ENCODE peak calls at places on chromosomes 2 and 18, in seven cellular contexts. One of them, this sample, is unnamed.

GRCh38 chr2:42118759-42119569 is 50.2 kb upstream of the EML4 start:
- DNase-seq in spleen: no peak
- DNase-seq in HCT116: no peak
- DNase-seq in endothelial cell of umbilical vein: peak
- DNase-seq in gastrocnemius medialis: no peak
- DNase-seq in GM12878: no peak
- DNase-seq in stomach: no peak
- DNase-seq in this sample: no peak

GRCh38 chr2:20465716-20466391 is 19.0 kb downstream of the RHOB start:
- DNase-seq in gastrocnemius medialis: peak
- DNase-seq in endothelial cell of umbilical vein: no peak
- DNase-seq in spleen: peak
- DNase-seq in GM12878: no peak
- DNase-seq in stomach: peak
- DNase-seq in HCT116: no peak
- DNase-seq in this sample: no peak

GRCh38 chr2:16068233-16068940 is 128.0 kb downstream of the MYCN start:
- DNase-seq in stomach: no peak
- DNase-seq in HCT116: no peak
- DNase-seq in spleen: no peak
- DNase-seq in GM12878: no peak
- DNase-seq in endothelial cell of umbilical vein: no peak
- DNase-seq in gastrocnemius medialis: no peak
- DNase-seq in this sample: no peak

GRCh38 chr2:102606353-102606752 is 13.0 kb upstream of the SLC9A2 start:
- DNase-seq in stomach: no peak
- DNase-seq in spleen: no peak
- DNase-seq in GM12878: no peak
- DNase-seq in HCT116: no peak
- DNase-seq in endothelial cell of umbilical vein: no peak
- DNase-seq in gastrocnemius medialis: peak
- DNase-seq in this sample: no peak

GRCh38 chr2:79585701-79586428 is 73.0 kb downstream of the CTNNA2 start:
- DNase-seq in gastrocnemius medialis: no peak
- DNase-seq in GM12878: no peak
- DNase-seq in stomach: no peak
- DNase-seq in endothelial cell of umbilical vein: no peak
- DNase-seq in spleen: no peak
- DNase-seq in HCT116: no peak
- DNase-seq in this sample: no peak

GRCh38 chr2:26691881-26692813 is at the start of gene KCNK3:
- DNase-seq in spleen: no peak
- DNase-seq in GM12878: no peak
- DNase-seq in endothelial cell of umbilical vein: peak
- DNase-seq in stomach: peak
- DNase-seq in gastrocnemius medialis: no peak
- DNase-seq in HCT116: no peak
- DNase-seq in this sample: peak

GRCh38 chr2:157840568-157841156 is 35.5 kb downstream of the ACVR1 start:
- DNase-seq in HCT116: no peak
- DNase-seq in stomach: peak
- DNase-seq in endothelial cell of umbilical vein: peak
- DNase-seq in gastrocnemius medialis: peak
- DNase-seq in spleen: no peak
- DNase-seq in GM12878: no peak
- DNase-seq in this sample: peak

GRCh38 chr2:70367722-70368323 is 66.0 kb upstream of the FAM136A start:
- DNase-seq in endothelial cell of umbilical vein: no peak
- DNase-seq in stomach: no peak
- DNase-seq in GM12878: no peak
- DNase-seq in HCT116: peak
- DNase-seq in gastrocnemius medialis: no peak
- DNase-seq in spleen: no peak
- DNase-seq in this sample: no peak

GRCh38 chr18:68662779-68663178 is 52.1 kb downstream of the TMX3 start:
- DNase-seq in gastrocnemius medialis: no peak
- DNase-seq in endothelial cell of umbilical vein: no peak
- DNase-seq in spleen: no peak
- DNase-seq in HCT116: no peak
- DNase-seq in GM12878: no peak
- DNase-seq in stomach: no peak
- DNase-seq in this sample: no peak

GRCh38 chr2:31255911-31256571 is 22.1 kb downstream of the EHD3 start:
- DNase-seq in HCT116: no peak
- DNase-seq in endothelial cell of umbilical vein: no peak
- DNase-seq in GM12878: peak
- DNase-seq in gastrocnemius medialis: no peak
- DNase-seq in spleen: no peak
- DNase-seq in stomach: no peak
- DNase-seq in this sample: peak

DNA sequence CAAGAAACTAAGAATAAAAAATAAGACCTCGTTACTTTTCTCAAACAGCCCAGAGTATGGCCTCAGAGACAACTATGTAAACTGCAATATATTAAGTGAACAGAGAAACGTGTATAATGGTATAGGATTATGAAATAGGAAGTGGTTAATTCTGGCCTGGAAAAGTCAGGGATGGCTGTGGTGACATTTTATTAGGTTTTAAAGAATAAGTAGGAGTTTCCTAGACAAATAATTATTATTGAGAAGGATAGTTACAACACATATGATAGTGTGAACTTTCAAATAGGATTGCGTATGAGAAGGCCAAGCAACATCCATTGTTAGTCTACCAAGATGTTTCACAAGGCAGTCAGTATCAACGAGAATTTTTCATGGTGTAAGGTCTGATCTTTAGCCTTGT is 244.1 kb downstream of the LPIN1 start:
- DNase-seq in gastrocnemius medialis: no peak
- DNase-seq in stomach: no peak
- DNase-seq in spleen: no peak
- DNase-seq in GM12878: no peak
- DNase-seq in HCT116: no peak
- DNase-seq in endothelial cell of umbilical vein: no peak
- DNase-seq in this sample: no peak
- H3K4me3 ChIP-seq in gastrocnemius medialis: no peak
- H3K4me3 ChIP-seq in stomach: no peak
- H3K4me3 ChIP-seq in spleen: no peak
- H3K4me3 ChIP-seq in GM12878: no peak
- H3K4me3 ChIP-seq in HCT116: no peak
- H3K4me3 ChIP-seq in endothelial cell of umbilical vein: no peak
- H3K4me3 ChIP-seq in this sample: no peak

DNA sequence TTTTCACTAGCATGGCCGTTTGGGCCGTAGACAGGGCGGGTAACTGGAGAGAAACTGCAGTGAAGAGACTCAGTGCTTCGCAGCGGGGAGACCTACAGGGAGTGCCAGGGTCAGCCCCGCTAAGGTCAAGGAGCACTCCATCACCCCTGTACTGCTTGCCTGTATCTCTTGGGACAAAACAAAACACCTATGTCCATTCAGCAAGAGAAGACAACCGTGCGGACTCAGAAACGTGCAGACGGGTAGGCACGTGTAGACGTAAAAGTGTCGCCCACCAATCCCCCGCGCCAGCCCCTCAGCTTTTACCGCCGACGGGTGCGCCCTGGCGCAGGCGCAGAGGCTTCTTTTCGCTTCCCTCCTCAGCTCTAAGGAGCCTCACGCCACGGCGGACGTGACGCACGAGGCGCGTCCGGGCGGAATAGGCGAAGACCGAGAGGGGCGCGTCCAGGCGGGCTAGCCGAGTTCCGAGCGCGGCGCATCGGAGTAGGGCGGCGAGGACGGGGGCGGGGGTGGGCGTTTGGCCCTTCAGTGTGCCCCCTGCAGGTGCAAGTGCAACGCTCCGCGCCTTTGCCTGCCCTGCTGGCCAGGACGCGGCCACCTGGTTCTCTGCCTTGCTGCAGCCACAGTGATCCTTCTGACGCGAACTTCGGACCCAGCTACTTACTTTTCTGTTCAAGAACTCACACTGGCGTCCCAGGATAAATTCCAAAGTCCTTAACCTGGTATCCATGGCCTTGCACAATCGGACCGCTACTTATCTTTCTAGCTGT is 3.3 kb upstream of the SOS1 start:
- DNase-seq in gastrocnemius medialis: peak
- DNase-seq in stomach: peak
- DNase-seq in spleen: peak
- DNase-seq in HCT116: peak
- DNase-seq in endothelial cell of umbilical vein: peak
- DNase-seq in GM12878: peak
- DNase-seq in this sample: peak
- TF ChIP-seq POLR2A in gastrocnemius medialis: peak
- TF ChIP-seq POLR2A in stomach: peak
- TF ChIP-seq POLR2A in spleen: peak
- TF ChIP-seq POLR2A in HCT116: peak
- TF ChIP-seq POLR2A in endothelial cell of umbilical vein: peak
- TF ChIP-seq POLR2A in GM12878: peak
- TF ChIP-seq POLR2A in this sample: peak

DNA sequence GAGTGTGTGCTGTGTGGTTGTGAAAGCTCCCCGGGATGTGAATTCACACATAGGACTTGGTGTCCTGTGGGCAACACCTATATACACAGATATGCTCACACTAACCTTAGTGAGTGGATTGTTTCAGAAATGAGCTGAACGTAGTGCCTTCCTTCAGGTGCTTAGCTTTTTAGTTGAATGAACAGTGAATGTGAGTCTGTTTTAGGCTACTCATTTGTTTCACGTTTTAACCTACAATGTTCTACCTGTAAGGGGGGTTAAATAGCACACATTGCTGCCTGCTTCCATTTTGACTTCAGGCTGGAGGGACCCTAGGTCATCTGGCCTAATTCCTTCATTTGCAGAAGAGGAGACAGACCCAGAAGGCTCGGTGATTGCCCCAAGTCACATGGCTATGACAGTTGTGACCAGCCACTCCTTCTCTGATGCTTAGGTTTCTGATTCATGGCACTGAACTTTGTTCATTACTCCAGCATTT is 1.0 kb downstream of the PLEK start:
- DNase-seq in spleen: no peak
- DNase-seq in gastrocnemius medialis: no peak
- DNase-seq in GM12878: no peak
- DNase-seq in stomach: no peak
- DNase-seq in endothelial cell of umbilical vein: no peak
- DNase-seq in HCT116: no peak
- DNase-seq in this sample: no peak
- H3K4me3 ChIP-seq in spleen: peak
- H3K4me3 ChIP-seq in gastrocnemius medialis: peak
- H3K4me3 ChIP-seq in GM12878: peak
- H3K4me3 ChIP-seq in stomach: peak
- H3K4me3 ChIP-seq in endothelial cell of umbilical vein: no peak
- H3K4me3 ChIP-seq in HCT116: no peak
- H3K4me3 ChIP-seq in this sample: peak

GRCh38 chr2:237486334-237486818 is 675 bp upstream of the MLPH start:
- DNase-seq in endothelial cell of umbilical vein: no peak
- DNase-seq in spleen: peak
- DNase-seq in gastrocnemius medialis: no peak
- DNase-seq in stomach: no peak
- DNase-seq in HCT116: no peak
- DNase-seq in GM12878: no peak
- DNase-seq in this sample: no peak

GRCh38 chr2:237485844-237486243 is 1.2 kb upstream of the MLPH start:
- DNase-seq in gastrocnemius medialis: no peak
- DNase-seq in HCT116: no peak
- DNase-seq in spleen: no peak
- DNase-seq in stomach: no peak
- DNase-seq in endothelial cell of umbilical vein: no peak
- DNase-seq in GM12878: no peak
- DNase-seq in this sample: no peak

GRCh38 chr2:237487496-237487895 is 445 bp downstream of the MLPH start:
- DNase-seq in spleen: peak
- DNase-seq in stomach: peak
- DNase-seq in gastrocnemius medialis: no peak
- DNase-seq in endothelial cell of umbilical vein: no peak
- DNase-seq in GM12878: no peak
- DNase-seq in HCT116: no peak
- DNase-seq in this sample: no peak

GRCh38 chr2:237488295-237488694 is 1.2 kb downstream of the MLPH start:
- DNase-seq in endothelial cell of umbilical vein: no peak
- DNase-seq in GM12878: no peak
- DNase-seq in spleen: peak
- DNase-seq in stomach: peak
- DNase-seq in HCT116: no peak
- DNase-seq in gastrocnemius medialis: no peak
- DNase-seq in this sample: no peak

GRCh38 chr2:237486819-237487448 is at the start of gene MLPH:
- DNase-seq in gastrocnemius medialis: no peak
- DNase-seq in HCT116: no peak
- DNase-seq in stomach: peak
- DNase-seq in GM12878: no peak
- DNase-seq in spleen: peak
- DNase-seq in endothelial cell of umbilical vein: no peak
- DNase-seq in this sample: no peak
- TF ChIP-seq POLR2A in gastrocnemius medialis: peak
- TF ChIP-seq POLR2A in HCT116: no peak
- TF ChIP-seq POLR2A in stomach: peak
- TF ChIP-seq POLR2A in GM12878: no peak
- TF ChIP-seq POLR2A in spleen: no peak
- TF ChIP-seq POLR2A in endothelial cell of umbilical vein: no peak
- TF ChIP-seq POLR2A in this sample: no peak